ENCODE peak calls at places on chromosomes 4 and X, in eight cellular contexts. Q is tibial artery, O is right lobe of liver, S is colonic mucosa, W is OCI-LY7, T is cardiac muscle cell, N is uterus, U is ovary. B is an unnamed sample. For H3K4me1, the result is how much of the 10 kb centered on the place peaks cover.

GRCh38 chr4:74362347-74362746 is 2.6 kb upstream of the EREG start:
- DNase-seq in T (no peak), Q (no peak), W (no peak), N (no peak), O (no peak), U (no peak), S (no peak), B (no peak)

GRCh38 chrX:72020788-72021187 is 110.1 kb downstream of the NHSL2 start:
- DNase-seq in N (no peak), S (no peak), T (no peak), Q (no peak), W (no peak), U (no peak), O (no peak), B (peak)

GRCh38 chrX:19810809-19811208 is 76.6 kb downstream of the SH3KBP1 start:
- DNase-seq in S (no peak), W (no peak), T (no peak), Q (no peak), U (no peak), O (no peak), N (no peak), B (no peak)

GRCh38 chr4:59517007-59517406 is 1683.1 kb upstream of the ADGRL3 start:
- DNase-seq in Q (no peak), T (no peak), O (no peak), W (no peak), S (no peak), U (no peak), N (no peak), B (no peak)

GRCh38 chrX:27057883-27058282 is 405.3 kb downstream of the PPP4R3C start:
- DNase-seq in O (no peak), S (no peak), W (no peak), T (no peak), N (no peak), Q (no peak), U (no peak), B (peak)

GRCh38 chrX:2614911-2615310 is 76.2 kb upstream of the CD99 start:
- DNase-seq in T (peak), Q (no peak), S (no peak), O (no peak), U (no peak), N (no peak), W (no peak), B (no peak)

GRCh38 chrX:39406799-39407198 is 605.5 kb downstream of the MID1IP1 start:
- DNase-seq in Q (no peak), T (no peak), W (no peak), U (no peak), O (no peak), N (no peak), S (no peak), B (no peak)

GRCh38 chr4:51906167-51906647 is 63.3 kb downstream of the DCUN1D4 start:
- DNase-seq in T (no peak), N (no peak), O (no peak), W (peak), Q (no peak), S (peak), U (no peak), B (no peak)

GRCh38 chrX:39619182-39620009 is 478.4 kb downstream of the BCOR start:
- DNase-seq in T (peak), S (no peak), U (no peak), N (peak), Q (no peak), W (no peak), O (no peak), B (no peak)

GRCh38 chr4:111618908-111619307 is 526.3 kb upstream of the FAM241A start:
- DNase-seq in T (no peak), N (no peak), W (no peak), U (no peak), Q (no peak), O (no peak), S (no peak), B (no peak)

GRCh38 chrX:132216806-132217202 is 2.4 kb downstream of the RAP2C start:
- DNase-seq in W (no peak), U (no peak), Q (no peak), N (no peak), O (no peak), S (no peak), T (no peak), B (no peak)

GRCh38 chrX:9785944-9786741 is at the start of gene SHROOM2:
- DNase-seq in S (peak), U (peak), W (no peak), Q (no peak), N (no peak), T (peak), O (peak), B (peak)

GRCh38 chr4:35151816-35152572 is 1092.3 kb downstream of the ARAP2 start:
- DNase-seq in W (peak), U (no peak), O (no peak), N (no peak), T (peak), Q (no peak), S (no peak), B (peak)

GRCh38 chr4:151807220-151807619 is 46.4 kb upstream of the GATB start:
- DNase-seq in O (no peak), W (no peak), N (no peak), U (no peak), S (peak), Q (no peak), T (peak), B (no peak)

GRCh38 chr4:108690738-108691137 is 40.3 kb downstream of the OSTC start:
- DNase-seq in U (no peak), O (no peak), W (no peak), S (no peak), Q (no peak), N (no peak), T (no peak), B (no peak)

GRCh38 chr4:88445252-88445651 is 11.7 kb upstream of the HERC5 start:
- DNase-seq in S (no peak), Q (no peak), T (no peak), N (no peak), U (no peak), W (no peak), O (no peak), B (no peak)

GRCh38 chrX:152926279-152926678 is 28.4 kb downstream of the ZNF185 start:
- DNase-seq in S (peak), T (no peak), W (peak), U (peak), Q (no peak), O (peak), N (peak), B (peak)

GRCh38 chrX:16114640-16115039 is 8.7 kb upstream of the GRPR start:
- DNase-seq in W (no peak), Q (no peak), T (no peak), S (no peak), N (no peak), O (no peak), U (no peak), B (no peak)

GRCh38 chrX:110563276-110563675 is 204.6 kb downstream of the RTL9 start:
- DNase-seq in U (no peak), W (no peak), Q (no peak), S (no peak), N (no peak), T (no peak), O (no peak), B (no peak)

GRCh38 chr4:75251547-75251946 is 262.7 kb downstream of the RCHY1 start:
- DNase-seq in S (no peak), N (no peak), O (no peak), Q (no peak), U (no peak), T (no peak), W (peak), B (no peak)

GRCh38 chr4:136476773-136477172 is 1055.5 kb downstream of the PCDH18 start:
- DNase-seq in Q (no peak), W (no peak), T (no peak), N (no peak), U (no peak), S (no peak), O (no peak), B (no peak)

DNA sequence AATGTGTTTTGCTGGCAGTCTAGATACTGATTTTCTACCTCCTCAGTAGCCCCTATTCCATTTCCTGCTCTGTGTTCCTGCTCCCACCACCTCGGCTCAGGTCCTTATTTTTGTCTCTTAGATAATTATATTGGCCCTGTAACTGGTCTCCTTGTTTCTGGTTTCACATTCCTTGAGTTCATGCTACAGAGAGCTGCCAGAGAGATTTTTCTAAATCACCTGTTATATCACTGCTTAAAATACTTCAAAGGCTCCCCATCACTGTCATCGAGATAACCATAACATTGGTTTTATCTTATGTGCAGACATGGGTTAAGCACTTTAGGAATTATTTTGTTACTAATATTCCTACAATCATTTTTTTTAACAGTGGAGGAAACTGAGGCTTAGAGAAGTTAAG is 9.6 kb downstream of the SYNPO2 start:
- DNase-seq in O (no peak), Q (no peak), W (no peak), U (no peak), S (no peak), N (no peak), T (peak), B (no peak)
- TF ChIP-seq CTCF in O (no peak), Q (no peak), W (no peak), U (no peak), S (no peak), N (no peak), T (no peak), B (no peak)

DNA sequence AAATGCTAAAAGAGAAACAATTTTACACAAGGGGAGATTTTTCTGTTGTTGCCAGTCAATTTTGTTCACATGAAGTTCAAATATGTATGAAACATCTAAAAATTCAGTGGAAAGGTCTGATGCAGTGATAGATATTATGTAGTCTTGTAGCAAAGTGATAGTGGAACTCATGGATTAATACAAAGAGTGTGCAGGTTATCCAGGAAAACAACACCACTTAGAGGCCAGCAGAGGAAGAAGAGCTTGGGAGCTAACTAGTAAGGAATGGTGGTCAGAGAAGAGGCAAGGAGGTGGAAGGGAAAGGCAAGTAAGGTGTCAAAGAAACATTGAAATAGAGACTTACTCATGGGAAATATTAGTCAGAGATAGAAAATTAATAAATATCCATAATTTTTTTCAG is 395.6 kb downstream of the MAPK10 start:
- DNase-seq in N (no peak), S (no peak), U (no peak), W (no peak), Q (no peak), T (no peak), O (no peak), B (no peak)
- H3K4me1 ChIP-seq in N (under half), S (under half), U (under half), W (under half), Q (under half), T (under half), O (under half), B (under half)

GRCh38 chr4:55030606-55031005 is 94.8 kb downstream of the KDR start:
- DNase-seq in U (no peak), S (no peak), T (no peak), O (no peak), Q (no peak), W (no peak), N (no peak), B (no peak)
- TF ChIP-seq CTCF in U (no peak), S (no peak), T (no peak), O (no peak), Q (no peak), W (no peak), N (no peak), B (no peak)

GRCh38 chr4:76987153-76987562 is 37.6 kb downstream of the SEPTIN11 start:
- DNase-seq in N (peak), U (peak), W (no peak), Q (peak), S (no peak), T (no peak), O (no peak), B (peak)
- H3K4me1 ChIP-seq in N (under half), U (under half), W (under half), Q (under half), S (under half), T (under half), O (under half), B (under half)

GRCh38 chr4:7103031-7103598 is 35.3 kb upstream of the GRPEL1 start:
- DNase-seq in S (peak), W (peak), Q (peak), O (peak), U (peak), T (peak), N (peak), B (peak)
- TF ChIP-seq CTCF in S (no peak), W (no peak), Q (no peak), O (no peak), U (no peak), T (no peak), N (no peak), B (no peak)

GRCh38 chr4:140138428-140138827 is 15.6 kb downstream of the MAML3 start:
- DNase-seq in W (no peak), O (no peak), N (no peak), T (no peak), S (no peak), U (no peak), Q (no peak), B (no peak)
- H3K4me1 ChIP-seq in W (under half), O (under half), N (under half), T (under half), S (under half), U (under half), Q (under half), B (under half)

GRCh38 chr4:162523171-162523570 is 359.4 kb upstream of the FSTL5 start:
- DNase-seq in W (no peak), S (no peak), T (no peak), N (no peak), Q (no peak), U (no peak), O (no peak), B (no peak)

DNA sequence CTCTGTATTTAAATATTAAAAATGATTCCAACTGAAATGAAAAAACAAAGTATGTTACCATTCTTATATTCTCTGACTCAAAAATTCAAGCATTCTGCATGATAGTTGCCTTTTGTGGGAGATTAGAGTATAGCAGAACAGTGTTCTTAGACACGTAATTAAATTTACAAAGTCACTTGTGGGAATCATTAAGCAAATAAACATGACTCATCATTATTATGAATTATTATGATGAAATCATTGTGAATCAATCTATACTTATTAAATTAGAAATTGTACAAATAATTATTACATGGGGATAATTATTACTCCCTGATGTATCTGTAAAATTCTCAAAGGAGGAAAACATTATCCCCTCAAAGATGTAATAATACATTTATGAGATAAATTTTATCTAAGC is 358.9 kb upstream of the FSTL5 start:
- DNase-seq in S (no peak), T (no peak), O (no peak), W (no peak), Q (no peak), U (no peak), N (no peak), B (no peak)
- TF ChIP-seq CTCF in S (no peak), T (no peak), O (no peak), W (no peak), Q (no peak), U (no peak), N (no peak), B (no peak)

B was measured in endodermal cell.